ENCODE peak calls at places on chromosomes 5 and 9, in ten cellular contexts. U, L, H, Y, V, K, A, Q, F and S are unnamed samples.

GRCh38 chr5:107402881-107403280 is 267.9 kb downstream of the EFNA5 start:
- DNase-seq in F (no peak), V (no peak), K (no peak), L (no peak), H (no peak), U (no peak), Y (no peak), A (peak; percentile 94), Q (no peak), S (no peak)

GRCh38 chr5:9207820-9208418 is 338.0 kb downstream of the SEMA5A start:
- DNase-seq in Q (no peak), A (peak; percentile 48), V (no peak), K (no peak), L (peak; percentile 74), F (no peak), H (peak; percentile 63), U (no peak), Y (no peak), S (no peak)

GRCh38 chr5:116632890-116633289 is 58.3 kb upstream of the SEMA6A start:
- DNase-seq in L (no peak), A (no peak), H (no peak), F (no peak), V (no peak), Q (no peak), U (no peak), Y (no peak), K (no peak), S (no peak)

GRCh38 chr5:76082790-76083554 is at the start of gene SV2C:
- DNase-seq in K (no peak), V (no peak), A (no peak), Q (no peak), L (peak; percentile 18), U (no peak), F (no peak), Y (no peak), H (peak; percentile 44), S (peak; percentile 81)

GRCh38 chr9:105052346-105052745 is 124.4 kb upstream of the ABCA1 start:
- DNase-seq in A (no peak), Y (no peak), L (no peak), K (no peak), U (no peak), H (no peak), Q (no peak), F (no peak), V (no peak), S (no peak)

GRCh38 chr9:75866273-75866871 is 24.1 kb upstream of the PCSK5 start:
- DNase-seq in K (no peak), H (peak; percentile 44), A (peak; percentile 74), U (peak; percentile 29), Q (no peak), Y (no peak), L (peak; percentile 49), V (no peak), F (no peak), S (peak; percentile 24)

GRCh38 chr5:73263001-73263710 is 90.2 kb downstream of the TMEM174 start:
- DNase-seq in H (peak; percentile 68), Y (no peak), L (no peak), Q (no peak), F (no peak), A (no peak), K (no peak), U (no peak), V (no peak), S (no peak)

GRCh38 chr5:78549043-78549442 is 99.5 kb downstream of the LHFPL2 start:
- DNase-seq in H (no peak), L (peak; percentile 44), Q (peak; percentile 67), K (no peak), U (no peak), F (no peak), V (no peak), A (no peak), Y (peak; percentile 69), S (no peak)

GRCh38 chr5:16740046-16740445 is 123.2 kb upstream of the RETREG1 start:
- DNase-seq in A (no peak), Y (no peak), V (no peak), H (no peak), Q (no peak), U (no peak), F (no peak), L (no peak), K (no peak), S (no peak)

GRCh38 chr5:16737620-16738364 is 121.0 kb upstream of the RETREG1 start:
- DNase-seq in H (no peak), F (no peak), Y (no peak), V (no peak), K (no peak), A (no peak), L (peak; percentile 24), Q (no peak), U (no peak), S (peak; percentile 70)

GRCh38 chr5:16741007-16741406 is 124.2 kb upstream of the RETREG1 start:
- DNase-seq in U (no peak), L (peak; percentile 74), Y (no peak), F (no peak), Q (no peak), K (no peak), A (no peak), V (no peak), H (peak; percentile 51), S (no peak)

GRCh38 chr5:16742938-16743337 is 126.1 kb upstream of the RETREG1 start:
- DNase-seq in F (no peak), A (no peak), U (no peak), L (peak; percentile 78), H (peak; percentile 8), Y (no peak), K (no peak), V (no peak), Q (no peak), S (no peak)

DNA sequence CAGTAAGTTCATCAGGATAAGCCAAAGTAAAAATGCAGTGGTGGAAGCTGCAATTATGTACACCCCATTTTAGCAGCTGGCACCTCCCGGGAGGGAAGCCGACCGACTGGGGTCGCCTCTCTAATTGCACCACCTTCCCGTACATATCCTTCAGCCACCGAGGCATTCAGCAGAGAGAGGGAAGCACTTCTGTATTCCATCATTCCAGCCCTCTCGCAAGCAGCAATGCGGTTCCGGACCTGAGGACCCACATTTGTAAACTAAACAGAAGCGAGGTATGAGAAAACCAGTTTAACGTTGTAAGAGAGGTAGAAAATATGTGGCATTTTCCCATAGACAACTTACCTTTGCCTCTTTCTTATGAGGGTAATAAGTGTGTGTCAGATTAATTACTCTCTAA is 123.7 kb upstream of the RETREG1 start:
- DNase-seq in H (no peak), Q (no peak), V (no peak), L (no peak), U (no peak), K (no peak), Y (no peak), A (no peak), F (no peak), S (no peak)
- H3K4me3 ChIP-seq in H (no peak overlapping the region), Q (no peak overlapping the region), V (no peak overlapping the region), L (peak overlapping the region; percentile 66), U (no peak overlapping the region), K (no peak overlapping the region), Y (no peak overlapping the region), A (peak overlapping the region; percentile 19), F (no peak overlapping the region), S (peak overlapping the region; percentile 39)

DNA sequence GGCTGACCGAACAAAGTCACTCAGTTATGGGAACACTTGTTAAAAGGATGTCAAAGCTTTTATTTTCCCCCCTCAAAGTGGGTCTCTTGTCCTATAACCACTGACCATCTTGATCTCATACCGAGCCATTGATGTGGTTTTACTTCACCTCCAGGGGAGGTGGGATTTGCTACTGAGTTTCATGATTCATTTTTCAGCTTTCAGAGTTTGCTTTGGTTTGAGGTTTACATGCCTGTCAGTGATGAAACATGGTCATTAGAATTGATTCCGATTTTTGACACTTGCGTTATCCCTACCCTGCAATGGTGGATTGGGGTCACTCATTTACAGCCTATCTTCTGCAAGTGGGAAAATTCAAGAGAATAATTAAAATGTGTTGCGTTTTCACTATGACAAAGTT is 9.1 kb downstream of the GADD45G start:
- DNase-seq in V (no peak), U (no peak), H (no peak), Y (no peak), A (no peak), Q (no peak), F (no peak), L (no peak), K (no peak), S (no peak)
- H3K36me3 ChIP-seq in V (no peaks in the 10 kb centered on the region), U (no peaks in the 10 kb centered on the region), H (no peaks in the 10 kb centered on the region), Y (no peaks in the 10 kb centered on the region), A (no peaks in the 10 kb centered on the region), Q (no peaks in the 10 kb centered on the region), F (no peaks in the 10 kb centered on the region), L (no peaks in the 10 kb centered on the region), K (no peaks in the 10 kb centered on the region), S (no peaks in the 10 kb centered on the region)

GRCh38 chr9:97930972-97931371 is 7.0 kb downstream of the HEMGN start:
- DNase-seq in H (no peak), V (no peak), A (no peak), F (no peak), Y (no peak), Q (no peak), K (no peak), U (no peak), L (no peak), S (no peak)

GRCh38 chr9:97933573-97933972 is 4.4 kb downstream of the HEMGN start:
- DNase-seq in F (no peak), U (no peak), Y (no peak), K (no peak), H (no peak), A (no peak), V (no peak), L (no peak), Q (no peak), S (no peak)

GRCh38 chr9:97925497-97926334 is 3.4 kb upstream of the TRMO start:
- DNase-seq in Y (no peak), F (no peak), V (no peak), L (no peak), A (no peak), H (no peak), K (no peak), U (no peak), Q (no peak), S (no peak)

GRCh38 chr9:97924386-97924785 is 2.1 kb upstream of the TRMO start:
- DNase-seq in U (no peak), Y (no peak), F (no peak), L (no peak), A (no peak), Q (no peak), V (no peak), H (no peak), K (no peak), S (no peak)

DNA sequence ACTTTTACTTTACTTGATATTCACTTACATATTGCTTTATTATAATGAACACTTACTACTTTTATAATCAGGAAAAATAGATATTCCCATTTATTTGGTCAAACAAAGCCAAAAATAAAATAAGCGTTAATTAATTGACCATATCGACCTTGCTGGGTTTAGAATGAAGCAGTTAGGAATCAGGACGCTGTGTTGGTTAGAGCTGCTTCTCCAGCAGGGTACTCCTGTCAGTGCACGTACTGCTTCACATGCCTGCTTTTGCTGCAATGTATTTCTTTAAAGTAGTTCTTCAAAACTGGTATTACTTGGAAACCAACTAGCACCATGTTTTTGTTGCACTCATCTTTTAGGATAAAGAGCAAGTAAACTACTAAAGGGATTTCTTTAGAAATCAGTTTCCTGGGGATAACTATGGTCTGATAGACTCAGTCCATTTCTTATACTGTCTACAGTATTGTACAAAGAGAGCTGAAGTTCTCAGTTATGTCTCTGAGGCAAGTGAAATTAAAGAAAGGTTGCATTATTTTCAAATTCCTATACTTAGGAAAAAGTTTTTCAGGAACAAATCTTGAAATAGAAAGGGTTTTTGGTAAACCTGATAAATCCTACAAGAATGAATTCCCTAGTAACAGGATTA is 6.8 kb upstream of the TRMO start:
- DNase-seq in F (no peak), A (no peak), V (no peak), U (no peak), Q (no peak), K (no peak), Y (no peak), L (no peak), H (no peak), S (no peak)
- H3K27me3 ChIP-seq in F (peaks cover 56% of the 10 kb centered on the region), A (peaks cover 7% of the 10 kb centered on the region), V (peaks cover 4% of the 10 kb centered on the region), U (no peaks in the 10 kb centered on the region), Q (no peaks in the 10 kb centered on the region), K (no peaks in the 10 kb centered on the region), Y (peaks cover 7% of the 10 kb centered on the region), L (peaks cover 38% of the 10 kb centered on the region), H (peaks cover 39% of the 10 kb centered on the region), S (peaks cover 4% of the 10 kb centered on the region)

GRCh38 chr5:132272341-132273210 is 15.1 kb downstream of the PDLIM4 start:
- DNase-seq in V (peak; percentile 30), H (peak; percentile 56), F (peak; percentile 60), A (peak; percentile 80), L (peak; percentile 68), K (no peak), U (no peak), Y (no peak), Q (peak; percentile 79), S (peak; percentile 91)
- H3K4me3 ChIP-seq in V (no peak overlapping the region), H (no peak overlapping the region), F (no peak overlapping the region), A (no peak overlapping the region), L (no peak overlapping the region), K (peak overlapping the region; percentile 45), U (peak overlapping the region; percentile 11), Y (no peak overlapping the region), Q (no peak overlapping the region), S (no peak overlapping the region)